ENCODE peak calls at places on chromosome 18, in four cellular contexts. K is tibial artery; G is C1 segment of cervical spinal cord; E is activated CD4-positive, alpha-beta T cell treated with anti-CD3 and anti-CD28 coated beads for 48 hours. T is an unnamed sample.

GRCh38 chr18:59067873-59068272 is 71.8 kb upstream of the SEC11C start:
- DNase-seq in K (no peak), G (no peak), E (peak; percentile 43), T (no peak)

GRCh38 chr18:6207119-6207518 is 207.6 kb downstream of the L3MBTL4 start:
- DNase-seq in K (no peak), G (no peak), E (no peak), T (peak; percentile 61)

GRCh38 chr18:59787998-59788875 is 91.0 kb upstream of the CCBE1 start:
- DNase-seq in K (no peak), G (no peak), E (no peak), T (no peak)

GRCh38 chr18:3207565-3207964 is 12.2 kb downstream of the MYOM1 start:
- DNase-seq in K (no peak), G (no peak), E (peak; percentile 20), T (no peak)

GRCh38 chr18:63063171-63063570 is 256.4 kb downstream of the BCL2 start:
- DNase-seq in K (no peak), G (no peak), E (no peak), T (no peak)

GRCh38 chr18:9096698-9097097 is 5.8 kb upstream of the NDUFV2 start:
- DNase-seq in K (no peak), G (no peak), E (no peak), T (no peak)

GRCh38 chr18:46366211-46366610 is 262.0 kb downstream of the HAUS1 start:
- DNase-seq in K (no peak), G (no peak), E (no peak), T (no peak)

GRCh38 chr18:48539406-48540328 is 836 bp downstream of the CTIF start:
- DNase-seq in K (peak; percentile 40), G (peak; percentile 71), E (peak; percentile 39), T (peak; percentile 83)

GRCh38 chr18:31952223-31952622 is 9.3 kb upstream of the TRAPPC8 start:
- DNase-seq in K (no peak), G (no peak), E (no peak), T (no peak)

GRCh38 chr18:49185636-49186035 is 234.9 kb upstream of the SMAD7 start:
- DNase-seq in K (no peak), G (no peak), E (no peak), T (no peak)

GRCh38 chr18:77970814-77971213 is 721.2 kb downstream of the GALR1 start:
- DNase-seq in K (no peak), G (no peak), E (no peak), T (no peak)

GRCh38 chr18:47731276-47731675 is 199.2 kb downstream of the SMAD2 start:
- DNase-seq in K (no peak), G (no peak), E (no peak), T (no peak)

GRCh38 chr18:33746261-33746660 is 168.2 kb downstream of the ASXL3 start:
- DNase-seq in K (no peak), G (no peak), E (no peak), T (no peak)

GRCh38 chr18:58541789-58542425 is 87.0 kb downstream of the ALPK2 start:
- DNase-seq in K (no peak), G (no peak), E (peak; percentile 71), T (no peak)

GRCh38 chr18:79904357-79905147 is 46.9 kb downstream of the SLC66A2 start:
- DNase-seq in K (peak; percentile 17), G (no peak), E (no peak), T (no peak)

GRCh38 chr18:22378672-22379282 is 38.9 kb downstream of the CTAGE1 start:
- DNase-seq in K (peak; percentile 22), G (no peak), E (peak; percentile 6), T (no peak)

GRCh38 chr18:43571078-43571689 is 293.9 kb upstream of the SYT4 start:
- DNase-seq in K (no peak), G (no peak), E (peak; percentile 17), T (no peak)

GRCh38 chr18:69659142-69659651 is 258.5 kb downstream of the DOK6 start:
- DNase-seq in K (no peak), G (no peak), E (no peak), T (no peak)

GRCh38 chr18:27843783-27844415 is 333.0 kb downstream of the CDH2 start:
- DNase-seq in K (no peak), G (no peak), E (no peak), T (no peak)

GRCh38 chr18:62131305-62131909 is 55.4 kb downstream of the PIGN start:
- DNase-seq in K (peak; percentile 39), G (no peak), E (peak; percentile 74), T (no peak)

GRCh38 chr18:36406805-36407204 is 109.3 kb downstream of the FHOD3 start:
- DNase-seq in K (no peak), G (no peak), E (no peak), T (no peak)

GRCh38 chr18:56884511-56884910 is 233.4 kb downstream of the WDR7 start:
- DNase-seq in K (no peak), G (no peak), E (no peak), T (no peak)

GRCh38 chr18:53380063-53380639 is 844.3 kb downstream of the MBD2 start:
- DNase-seq in K (no peak), G (no peak), E (no peak), T (no peak)

GRCh38 chr18:62384068-62384467 is 59.0 kb downstream of the TNFRSF11A start:
- DNase-seq in K (no peak), G (no peak), E (no peak), T (no peak)

GRCh38 chr18:68797901-68798300 is at the start of gene CCDC102B:
- DNase-seq in K (no peak), G (no peak), E (no peak), T (no peak)

GRCh38 chr18:79521806-79522205 is 126.1 kb downstream of the NFATC1 start:
- DNase-seq in K (no peak), G (no peak), E (peak; percentile 19), T (no peak)

T was measured in caudate nucleus.